ENCODE peak calls at places on chromosome 1, in five cellular contexts. Z is K562, V is H1, W is HepG2, X is HCT116. Q is an unnamed sample.

GRCh38 chr1:101438359-101438758 is 201.5 kb downstream of the S1PR1 start:
- DNase-seq in Z (no peak), V (no peak), W (peak), X (no peak), Q (no peak)

GRCh38 chr1:165903672-165904071 is 76.3 kb downstream of the UCK2 start:
- DNase-seq in Z (no peak), V (no peak), W (no peak), X (no peak), Q (no peak)

GRCh38 chr1:161502181-161502580 is 3.1 kb upstream of the FCGR2A start:
- DNase-seq in Z (no peak), V (no peak), W (no peak), X (no peak), Q (no peak)

GRCh38 chr1:15332952-15333715 is 76.6 kb upstream of the EFHD2 start:
- DNase-seq in Z (no peak), V (no peak), W (no peak), X (no peak), Q (no peak)

GRCh38 chr1:2597441-2598328 is 11.1 kb downstream of the PRXL2B start:
- DNase-seq in Z (peak), V (no peak), W (no peak), X (no peak), Q (no peak)

GRCh38 chr1:26405281-26405915 is 5.2 kb upstream of the LIN28A start:
- DNase-seq in Z (no peak), V (no peak), W (no peak), X (no peak), Q (no peak)

GRCh38 chr1:205214756-205215155 is 3.3 kb upstream of the DSTYK start:
- DNase-seq in Z (no peak), V (no peak), W (no peak), X (no peak), Q (no peak)

GRCh38 chr1:210342986-210343780 is 14.5 kb downstream of the HHAT start:
- DNase-seq in Z (no peak), V (no peak), W (no peak), X (no peak), Q (peak)

GRCh38 chr1:97006044-97006676 is 284.6 kb downstream of the PTBP2 start:
- DNase-seq in Z (no peak), V (no peak), W (no peak), X (no peak), Q (peak)

GRCh38 chr1:153774780-153775431 is at the start of gene SLC27A3:
- DNase-seq in Z (peak), V (peak), W (no peak), X (peak), Q (no peak)

GRCh38 chr1:19260211-19261138 is 8.9 kb downstream of the MRTO4 start:
- DNase-seq in Z (peak), V (no peak), W (no peak), X (no peak), Q (no peak)

GRCh38 chr1:214116258-214116657 is 128.5 kb downstream of the PROX1 start:
- DNase-seq in Z (no peak), V (no peak), W (no peak), X (no peak), Q (no peak)

GRCh38 chr1:214549604-214550338 is 1.6 kb downstream of the PTPN14 start:
- DNase-seq in Z (no peak), V (no peak), W (no peak), X (no peak), Q (no peak)

GRCh38 chr1:202058001-202058908 is 47.9 kb downstream of the ELF3 start:
- DNase-seq in Z (peak), V (no peak), W (peak), X (no peak), Q (no peak)

GRCh38 chr1:36343651-36344394 is 20.4 kb upstream of the EVA1B start:
- DNase-seq in Z (no peak), V (no peak), W (no peak), X (no peak), Q (no peak)
- TF ChIP-seq YY1 in Z (no peak), V (no peak), W (no peak), X (no peak), Q (no peak)

GRCh38 chr1:61956774-61957173 is 214.5 kb downstream of the PATJ start:
- DNase-seq in Z (no peak), V (no peak), W (no peak), X (no peak), Q (no peak)
- H3K4me3 ChIP-seq in Z (no peak), V (no peak), W (no peak), X (no peak), Q (no peak)

DNA sequence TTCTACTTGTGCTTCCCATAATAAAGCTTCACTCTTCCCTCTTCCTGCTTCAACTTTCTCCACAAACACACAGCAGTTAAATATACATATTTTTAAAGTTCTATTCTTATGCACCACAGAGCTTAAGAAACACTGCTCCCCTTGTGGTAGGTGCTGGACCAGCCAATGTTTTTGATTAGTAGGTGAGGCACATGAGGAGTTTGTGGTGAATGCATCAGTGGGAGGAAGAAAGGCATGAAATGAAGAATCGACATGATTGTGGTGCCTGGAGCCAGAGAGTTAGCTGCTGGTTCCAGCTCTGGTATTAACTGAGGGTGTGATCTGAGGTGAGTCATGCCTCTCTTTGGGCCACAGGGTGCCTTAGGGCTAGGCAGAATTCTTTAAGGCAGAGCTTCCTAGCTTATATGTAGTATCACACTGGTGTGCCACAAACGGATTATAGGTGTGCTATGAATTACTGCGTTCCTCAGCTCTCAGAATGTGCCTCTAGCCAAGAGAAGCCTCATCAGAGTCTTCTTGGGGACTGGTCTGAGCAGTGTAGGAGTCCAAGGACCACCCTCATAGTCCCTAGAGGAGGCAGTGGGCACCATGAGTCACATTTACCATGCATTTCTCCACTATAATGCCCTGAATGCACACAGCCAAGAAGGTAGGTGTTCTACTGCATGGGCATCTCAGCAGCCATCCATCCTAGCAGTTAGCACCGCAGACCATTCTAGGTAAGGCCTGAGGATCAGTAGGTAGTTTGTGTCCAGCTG is 97.4 kb upstream of the SGIP1 start:
- DNase-seq in Z (no peak), V (no peak), W (no peak), X (peak), Q (peak)
- TF ChIP-seq YY1 in Z (no peak), V (no peak), W (no peak), X (no peak), Q (peak)

DNA sequence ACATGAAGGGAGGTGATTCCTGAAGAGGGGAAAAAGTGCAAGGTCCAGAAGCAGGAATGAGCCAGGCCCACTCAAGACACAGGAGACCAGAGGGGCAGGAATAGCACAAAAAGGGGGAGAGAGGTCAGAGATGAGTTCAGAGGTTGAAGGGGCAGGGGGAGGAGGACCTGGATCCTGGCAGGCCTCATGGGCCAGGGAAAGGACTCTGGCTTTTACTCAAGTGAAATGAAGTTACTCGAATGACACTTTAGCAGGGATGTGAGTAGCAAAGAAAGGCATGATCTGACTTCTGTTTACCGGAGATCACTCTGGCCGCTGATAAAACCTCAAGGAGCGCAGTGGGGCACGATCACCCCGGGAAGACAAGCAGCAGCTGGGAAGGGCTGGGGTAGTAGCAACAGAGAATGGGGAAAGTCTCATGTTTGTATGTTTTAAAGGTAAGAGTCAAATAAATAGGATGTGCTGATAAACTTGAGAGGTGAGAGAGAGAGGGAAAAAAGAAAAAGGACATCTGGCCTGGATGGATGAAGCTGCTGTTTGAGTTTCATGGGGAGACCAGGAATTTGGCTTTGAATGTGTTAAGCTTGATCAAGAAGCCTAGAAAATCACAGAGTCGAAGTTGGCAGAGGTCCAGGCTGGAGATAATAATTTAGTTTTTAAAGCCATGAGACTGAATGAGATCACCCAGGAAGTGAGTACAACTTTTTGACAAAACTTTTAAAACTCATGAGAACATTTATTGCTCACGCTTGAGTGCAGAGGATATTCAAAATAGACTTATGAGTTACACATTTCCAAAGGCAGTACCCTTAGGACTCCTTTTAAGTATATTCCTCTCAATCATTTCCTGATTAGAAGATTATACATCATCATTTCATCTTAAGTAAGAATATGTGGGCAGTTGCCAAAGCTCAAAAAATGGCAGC is 156.0 kb downstream of the RERE start:
- DNase-seq in Z (peak), V (no peak), W (no peak), X (no peak), Q (peak)
- H3K4me3 ChIP-seq in Z (no peak), V (no peak), W (no peak), X (no peak), Q (no peak)

DNA sequence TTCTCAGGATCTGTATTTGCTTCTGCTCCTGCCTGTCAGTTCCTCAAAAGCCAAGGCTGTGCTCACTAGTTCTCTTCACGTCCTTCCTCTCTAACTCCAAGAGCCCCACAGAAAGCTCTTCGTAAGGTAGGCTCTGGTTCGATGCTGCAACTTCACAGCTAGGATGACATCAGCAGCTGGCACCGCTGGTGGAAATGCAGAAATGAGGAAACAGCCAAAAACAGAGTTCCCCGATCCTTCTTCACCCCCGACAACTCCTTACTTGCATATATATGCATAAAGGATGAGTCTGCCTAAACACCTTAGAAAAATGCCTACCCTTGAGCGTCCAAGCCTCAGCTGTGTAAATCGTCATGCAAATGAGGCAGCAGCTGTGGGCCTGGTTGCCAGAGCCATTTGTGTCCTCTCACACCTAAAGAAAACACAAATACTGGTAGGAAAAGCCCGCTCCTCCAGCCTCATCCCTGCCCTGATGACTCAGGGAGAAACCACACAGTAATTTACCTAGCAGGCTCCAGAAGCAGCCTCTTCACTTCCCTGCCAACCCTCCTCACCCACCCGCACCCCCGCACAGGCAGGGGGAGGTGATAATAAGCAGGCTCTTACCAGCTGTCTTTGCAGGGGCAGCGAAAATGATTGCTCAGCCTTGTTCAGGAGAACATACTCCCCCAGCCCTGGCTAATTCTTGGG is 28.2 kb downstream of the BATF3 start:
- DNase-seq in Z (no peak), V (no peak), W (no peak), X (no peak), Q (no peak)
- TF ChIP-seq YY1 in Z (no peak), V (no peak), W (no peak), X (no peak), Q (no peak)